ENCODE peak calls at places on chromosome 14, in eight cellular contexts. W, H, T, C, L, P, E and Y are unnamed samples.

GRCh38 chr14:99716850-99717681 is 33.0 kb downstream of the CYP46A1 start:
- DNase-seq in W (no peak), H (no peak), T (no peak), C (peak), L (no peak), P (peak), E (no peak), Y (no peak)

GRCh38 chr14:49641697-49642129 is 6.7 kb upstream of the DNAAF2 start:
- DNase-seq in W (no peak), H (no peak), T (peak), C (no peak), L (peak), P (no peak), E (no peak), Y (no peak)

GRCh38 chr14:21056520-21057163 is 980 bp upstream of the RNASE8 start:
- DNase-seq in W (no peak), H (peak), T (no peak), C (no peak), L (peak), P (no peak), E (no peak), Y (no peak)

GRCh38 chr14:49768301-49769121 is 558 bp downstream of the KLHDC2 start:
- DNase-seq in W (peak), H (peak), T (peak), C (peak), L (peak), P (peak), E (no peak), Y (no peak)

GRCh38 chr14:92638904-92639303 is 109.5 kb downstream of the LGMN start:
- DNase-seq in W (no peak), H (no peak), T (no peak), C (no peak), L (no peak), P (peak), E (no peak), Y (no peak)

GRCh38 chr14:95533391-95533821 is 1.4 kb upstream of the GLRX5 start:
- DNase-seq in W (peak), H (no peak), T (peak), C (no peak), L (no peak), P (no peak), E (no peak), Y (no peak)

GRCh38 chr14:96384740-96385139 is 7.2 kb upstream of the AK7 start:
- DNase-seq in W (no peak), H (no peak), T (no peak), C (no peak), L (no peak), P (no peak), E (no peak), Y (no peak)

GRCh38 chr14:20415723-20416622 is 2.7 kb upstream of the TEP1 start:
- DNase-seq in W (peak), H (peak), T (peak), C (no peak), L (no peak), P (peak), E (no peak), Y (no peak)

GRCh38 chr14:92692822-92693226 is 55.6 kb downstream of the LGMN start:
- DNase-seq in W (peak), H (peak), T (peak), C (peak), L (peak), P (no peak), E (no peak), Y (no peak)

GRCh38 chr14:96304956-96305355 is 48.9 kb downstream of the BDKRB1 start:
- DNase-seq in W (peak), H (peak), T (no peak), C (no peak), L (no peak), P (peak), E (no peak), Y (no peak)

GRCh38 chr14:34297786-34298520 is 164.1 kb downstream of the SPTSSA start:
- DNase-seq in W (no peak), H (peak), T (no peak), C (no peak), L (no peak), P (no peak), E (no peak), Y (no peak)

GRCh38 chr14:102392506-102392905 is 29.8 kb downstream of the TECPR2 start:
- DNase-seq in W (no peak), H (no peak), T (peak), C (no peak), L (no peak), P (no peak), E (no peak), Y (no peak)

GRCh38 chr14:31038521-31039166 is 12.5 kb upstream of the STRN3 start:
- DNase-seq in W (no peak), H (peak), T (no peak), C (no peak), L (no peak), P (no peak), E (no peak), Y (no peak)

GRCh38 chr14:102370305-102370809 is 7.6 kb downstream of the TECPR2 start:
- DNase-seq in W (no peak), H (peak), T (no peak), C (no peak), L (no peak), P (no peak), E (no peak), Y (no peak)

GRCh38 chr14:57634335-57634734 is 140.7 kb upstream of the CCDC198 start:
- DNase-seq in W (no peak), H (peak), T (no peak), C (no peak), L (no peak), P (no peak), E (no peak), Y (no peak)

GRCh38 chr14:41606249-41607118 is at the start of gene LRFN5:
- DNase-seq in W (peak), H (no peak), T (peak), C (peak), L (no peak), P (peak), E (no peak), Y (no peak)

GRCh38 chr14:99840265-99840664 is 47.1 kb downstream of the EML1 start:
- DNase-seq in W (no peak), H (no peak), T (no peak), C (no peak), L (no peak), P (no peak), E (no peak), Y (no peak)

GRCh38 chr14:23640524-23641141 is 4.5 kb downstream of the DHRS2 start:
- DNase-seq in W (no peak), H (no peak), T (peak), C (no peak), L (no peak), P (peak), E (no peak), Y (peak)

GRCh38 chr14:79051009-79051710 is 881.0 kb downstream of the NRXN3 start:
- DNase-seq in W (no peak), H (peak), T (no peak), C (no peak), L (no peak), P (no peak), E (no peak), Y (no peak)

GRCh38 chr14:66403183-66403582 is 83.0 kb upstream of the CCDC196 start:
- DNase-seq in W (no peak), H (peak), T (peak), C (no peak), L (no peak), P (no peak), E (no peak), Y (no peak)

GRCh38 chr14:57136669-57137068 is 132.0 kb downstream of the EXOC5 start:
- DNase-seq in W (no peak), H (no peak), T (no peak), C (no peak), L (peak), P (no peak), E (no peak), Y (no peak)

GRCh38 chr14:50230601-50231474 is 540 bp downstream of the SOS2 start:
- DNase-seq in W (peak), H (peak), T (peak), C (peak), L (peak), P (no peak), E (no peak), Y (no peak)

GRCh38 chr14:102949062-102949800 is 26.8 kb downstream of the AMN start:
- DNase-seq in W (no peak), H (no peak), T (no peak), C (no peak), L (no peak), P (no peak), E (no peak), Y (no peak)

GRCh38 chr14:50085570-50086315 is 30.6 kb downstream of the VCPKMT start:
- DNase-seq in W (no peak), H (peak), T (peak), C (no peak), L (no peak), P (no peak), E (no peak), Y (no peak)

GRCh38 chr14:54582334-54582733 is 15.4 kb downstream of the SAMD4A start:
- DNase-seq in W (no peak), H (no peak), T (no peak), C (no peak), L (no peak), P (no peak), E (no peak), Y (no peak)

GRCh38 chr14:36424478-36425102 is 95.4 kb downstream of the NKX2-1 start:
- DNase-seq in W (no peak), H (no peak), T (no peak), C (no peak), L (no peak), P (no peak), E (no peak), Y (no peak)

GRCh38 chr14:62162998-62163589 is 400.9 kb downstream of the SNAPC1 start:
- DNase-seq in W (peak), H (peak), T (peak), C (no peak), L (no peak), P (peak), E (peak), Y (no peak)

GRCh38 chr14:51318777-51319176 is 78.7 kb downstream of the TMX1 start:
- DNase-seq in W (no peak), H (no peak), T (no peak), C (no peak), L (no peak), P (no peak), E (no peak), Y (no peak)

GRCh38 chr14:34113051-34113511 is 162.2 kb upstream of the EGLN3 start:
- DNase-seq in W (no peak), H (peak), T (peak), C (no peak), L (no peak), P (no peak), E (no peak), Y (no peak)

GRCh38 chr14:56555921-56556570 is 23.6 kb upstream of the TMEM260 start:
- DNase-seq in W (no peak), H (peak), T (peak), C (no peak), L (no peak), P (peak), E (peak), Y (no peak)

GRCh38 chr14:59055439-59056045 is 132.9 kb upstream of the DAAM1 start:
- DNase-seq in W (peak), H (peak), T (peak), C (peak), L (no peak), P (peak), E (peak), Y (no peak)

GRCh38 chr14:92336363-92336762 is 13.4 kb downstream of the SLC24A4 start:
- DNase-seq in W (no peak), H (no peak), T (no peak), C (no peak), L (no peak), P (no peak), E (no peak), Y (no peak)

GRCh38 chr14:97445367-97445766 is 648.2 kb downstream of the VRK1 start:
- DNase-seq in W (no peak), H (no peak), T (no peak), C (no peak), L (no peak), P (no peak), E (no peak), Y (no peak)

GRCh38 chr14:51304428-51304827 is 64.4 kb downstream of the TMX1 start:
- DNase-seq in W (no peak), H (peak), T (peak), C (no peak), L (no peak), P (peak), E (peak), Y (no peak)

GRCh38 chr14:99757331-99758070 is 35.7 kb upstream of the EML1 start:
- DNase-seq in W (no peak), H (peak), T (peak), C (no peak), L (peak), P (no peak), E (no peak), Y (no peak)

GRCh38 chr14:34301107-34301734 is 160.8 kb downstream of the SPTSSA start:
- DNase-seq in W (peak), H (peak), T (peak), C (no peak), L (no peak), P (peak), E (peak), Y (no peak)

GRCh38 chr14:28676481-28676880 is 90.1 kb upstream of the FOXG1 start:
- DNase-seq in W (no peak), H (peak), T (peak), C (no peak), L (no peak), P (no peak), E (no peak), Y (no peak)

GRCh38 chr14:99009875-99010274 is 262.1 kb downstream of the BCL11B start:
- DNase-seq in W (no peak), H (no peak), T (no peak), C (no peak), L (no peak), P (no peak), E (no peak), Y (no peak)

GRCh38 chr14:64706119-64706465 is 1.9 kb downstream of the PLEKHG3 start:
- DNase-seq in W (peak), H (no peak), T (no peak), C (no peak), L (no peak), P (peak), E (no peak), Y (no peak)
- H3K4me3 ChIP-seq in W (peak), H (peak), T (no peak), C (no peak), L (peak), P (peak), E (peak), Y (peak)

GRCh38 chr14:101221549-101222160 is 318.1 kb upstream of the RTL1 start:
- DNase-seq in W (no peak), H (no peak), T (no peak), C (no peak), L (no peak), P (peak), E (no peak), Y (peak)

GRCh38 chr14:101220921-101221510 is 317.5 kb upstream of the RTL1 start:
- DNase-seq in W (no peak), H (no peak), T (no peak), C (no peak), L (no peak), P (no peak), E (no peak), Y (peak)

GRCh38 chr14:101223561-101224162 is 320.1 kb upstream of the RTL1 start:
- DNase-seq in W (no peak), H (no peak), T (no peak), C (no peak), L (no peak), P (no peak), E (no peak), Y (peak)

GRCh38 chr14:101223147-101223546 is 319.6 kb upstream of the RTL1 start:
- DNase-seq in W (no peak), H (no peak), T (no peak), C (no peak), L (no peak), P (peak), E (peak), Y (no peak)

GRCh38 chr14:101222362-101223090 is 319.0 kb upstream of the RTL1 start:
- DNase-seq in W (no peak), H (no peak), T (no peak), C (no peak), L (no peak), P (peak), E (no peak), Y (no peak)
- H3K4me3 ChIP-seq in W (no peak), H (no peak), T (no peak), C (no peak), L (no peak), P (no peak), E (no peak), Y (no peak)

DNA sequence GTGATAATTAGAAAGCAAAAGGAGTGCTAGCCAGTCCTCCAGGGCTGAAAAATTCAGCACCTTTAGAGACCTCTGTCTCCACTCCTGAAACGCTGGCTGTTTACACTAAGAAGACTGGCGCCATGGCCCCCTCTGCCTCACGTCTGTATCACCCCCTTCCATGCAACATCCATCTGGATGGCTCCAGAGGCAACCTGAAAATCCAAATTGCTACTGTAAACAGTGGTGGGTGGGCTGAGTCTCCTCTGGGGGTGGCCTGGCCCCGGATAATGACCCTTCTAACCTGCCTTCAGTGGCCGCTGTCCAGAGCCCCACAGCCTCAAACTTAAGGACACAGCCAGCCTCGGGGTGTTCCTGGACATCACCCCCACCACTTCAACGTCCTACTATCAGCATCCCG is 1.4 kb downstream of the PRKD1 start:
- DNase-seq in W (no peak), H (no peak), T (no peak), C (no peak), L (no peak), P (peak), E (no peak), Y (no peak)
- H3K4me3 ChIP-seq in W (peak), H (peak), T (peak), C (peak), L (peak), P (peak), E (peak), Y (peak)

GRCh38 chr14:22479132-22479531 is 109.9 kb downstream of the DAD1 start:
- DNase-seq in W (no peak), H (no peak), T (no peak), C (no peak), L (no peak), P (no peak), E (no peak), Y (no peak)

GRCh38 chr14:22477569-22478194 is 111.3 kb downstream of the DAD1 start:
- DNase-seq in W (no peak), H (no peak), T (no peak), C (no peak), L (no peak), P (no peak), E (no peak), Y (no peak)

GRCh38 chr14:22478247-22478646 is 110.8 kb downstream of the DAD1 start:
- DNase-seq in W (no peak), H (no peak), T (no peak), C (no peak), L (no peak), P (no peak), E (no peak), Y (no peak)

GRCh38 chr14:22479781-22480464 is 109.1 kb downstream of the DAD1 start:
- DNase-seq in W (no peak), H (no peak), T (no peak), C (no peak), L (no peak), P (no peak), E (no peak), Y (no peak)

DNA sequence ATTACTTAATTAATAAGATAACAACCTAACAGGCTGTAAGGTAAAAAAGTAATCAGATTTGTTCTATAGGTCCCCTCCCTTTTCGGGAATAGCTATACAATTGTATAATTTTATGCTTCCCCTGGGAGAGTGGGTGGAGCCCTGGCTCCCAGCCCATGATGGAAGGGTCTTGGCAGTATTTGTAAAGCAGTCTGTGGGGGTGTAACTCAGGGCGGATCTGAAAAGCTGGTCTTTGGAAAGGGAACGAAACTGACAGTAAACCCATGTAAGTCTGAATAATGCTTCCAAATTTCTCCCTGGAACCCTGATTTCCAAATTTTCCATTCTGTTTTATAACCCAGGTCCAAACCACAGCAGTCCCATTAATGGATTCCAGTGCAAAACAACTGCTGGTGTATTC is 110.4 kb downstream of the DAD1 start:
- DNase-seq in W (peak), H (no peak), T (peak), C (no peak), L (no peak), P (no peak), E (no peak), Y (no peak)
- H3K4me3 ChIP-seq in W (no peak), H (no peak), T (no peak), C (no peak), L (no peak), P (no peak), E (no peak), Y (no peak)

DNA sequence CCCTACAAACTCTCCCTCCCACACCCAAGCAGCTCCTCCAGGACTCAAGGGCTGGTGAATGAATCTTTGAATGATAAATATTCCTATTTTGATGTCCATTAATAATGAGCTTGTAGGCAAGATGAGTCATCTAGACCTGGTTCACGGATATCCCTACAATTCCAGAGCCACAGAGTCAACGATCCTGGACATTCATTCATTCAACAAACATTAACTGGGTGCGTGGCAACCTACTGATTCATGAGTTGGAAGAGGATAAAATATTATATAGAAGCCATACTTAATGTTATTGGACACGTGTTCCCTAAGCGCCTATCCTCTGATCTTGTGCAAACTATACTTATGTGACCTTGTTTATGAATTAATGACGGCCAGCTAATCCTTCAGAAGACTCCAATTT is 420 bp upstream of the OTUB2 start:
- DNase-seq in W (no peak), H (peak), T (no peak), C (no peak), L (no peak), P (no peak), E (no peak), Y (no peak)
- H3K4me3 ChIP-seq in W (peak), H (peak), T (peak), C (no peak), L (no peak), P (no peak), E (peak), Y (peak)

GRCh38 chr14:77221241-77221871 is 39.8 kb downstream of the TMEM63C start:
- DNase-seq in W (no peak), H (no peak), T (no peak), C (no peak), L (no peak), P (no peak), E (no peak), Y (no peak)

GRCh38 chr14:77220246-77221017 is 38.8 kb downstream of the TMEM63C start:
- DNase-seq in W (no peak), H (no peak), T (no peak), C (no peak), L (no peak), P (no peak), E (no peak), Y (no peak)

GRCh38 chr14:77225254-77225653 is 43.7 kb downstream of the TMEM63C start:
- DNase-seq in W (no peak), H (no peak), T (no peak), C (no peak), L (no peak), P (peak), E (no peak), Y (no peak)

GRCh38 chr14:77219591-77219990 is 38.0 kb downstream of the TMEM63C start:
- DNase-seq in W (no peak), H (no peak), T (no peak), C (no peak), L (peak), P (no peak), E (no peak), Y (no peak)

GRCh38 chr14:77222546-77223225 is 41.1 kb downstream of the TMEM63C start:
- DNase-seq in W (no peak), H (no peak), T (no peak), C (no peak), L (no peak), P (peak), E (peak), Y (no peak)
- H3K4me3 ChIP-seq in W (no peak), H (no peak), T (no peak), C (no peak), L (no peak), P (no peak), E (no peak), Y (no peak)